ENCODE peak calls at places on chromosome 3, in ten cellular contexts. G is IMR-90, A is right atrium auricular region, D is right cardiac atrium, S is vagina, T is RWPE2, R is PC-3, H is neural progenitor cell, C is endothelial cell of umbilical vein, J is spleen. Y is an unnamed sample.

GRCh38 chr3:126159476-126159875 is 20.9 kb downstream of the ALDH1L1 start:
- DNase-seq in G (no peak), A (no peak), D (no peak), S (peak; percentile 91), T (no peak), R (no peak), H (no peak), C (no peak), J (no peak), Y (no peak)

GRCh38 chr3:184620101-184620798 is 58.7 kb downstream of the EPHB3 start:
- DNase-seq in G (peak; percentile 67), A (no peak), D (no peak), S (no peak), T (no peak), R (peak; percentile 73), H (no peak), C (peak; percentile 63), J (no peak), Y (no peak)

GRCh38 chr3:5218815-5219214 is 31.3 kb downstream of the EDEM1 start:
- DNase-seq in G (no peak), A (no peak), D (no peak), S (no peak), T (no peak), R (no peak), H (no peak), C (no peak), J (no peak), Y (no peak)

GRCh38 chr3:153591566-153592221 is 429.7 kb downstream of the RAP2B start:
- DNase-seq in G (no peak), A (no peak), D (no peak), S (no peak), T (no peak), R (peak; percentile 76), H (no peak), C (no peak), J (no peak), Y (no peak)

GRCh38 chr3:15750143-15750542 is 47.6 kb downstream of the ANKRD28 start:
- DNase-seq in G (peak; percentile 66), A (no peak), D (no peak), S (no peak), T (no peak), R (no peak), H (no peak), C (no peak), J (no peak), Y (no peak)

GRCh38 chr3:53026423-53027162 is 19.3 kb downstream of the SFMBT1 start:
- DNase-seq in G (no peak), A (no peak), D (no peak), S (no peak), T (no peak), R (no peak), H (no peak), C (no peak), J (no peak), Y (no peak)

GRCh38 chr3:17424137-17424536 is 318.3 kb downstream of the TBC1D5 start:
- DNase-seq in G (peak; percentile 6), A (no peak), D (no peak), S (no peak), T (no peak), R (no peak), H (no peak), C (no peak), J (no peak), Y (no peak)

GRCh38 chr3:160081958-160082533 is 93.4 kb downstream of the IL12A start:
- DNase-seq in G (no peak), A (no peak), D (no peak), S (no peak), T (no peak), R (no peak), H (no peak), C (no peak), J (no peak), Y (no peak)

GRCh38 chr3:149657458-149657795 is 398 bp downstream of the WWTR1 start:
- DNase-seq in G (peak; percentile 59), A (peak; percentile 67), D (no peak), S (no peak), T (peak; percentile 54), R (peak; percentile 46), H (peak; percentile 51), C (no peak), J (peak; percentile 81), Y (no peak)

GRCh38 chr3:22098000-22098399 is 347.0 kb upstream of the ZNF385D start:
- DNase-seq in G (no peak), A (no peak), D (no peak), S (no peak), T (no peak), R (peak; percentile 35), H (no peak), C (no peak), J (no peak), Y (no peak)

GRCh38 chr3:8793242-8793641 is 23.8 kb upstream of the OXTR start:
- DNase-seq in G (peak; percentile 85), A (no peak), D (no peak), S (no peak), T (no peak), R (peak; percentile 70), H (no peak), C (no peak), J (no peak), Y (no peak)

GRCh38 chr3:153462550-153462949 is 300.5 kb downstream of the RAP2B start:
- DNase-seq in G (no peak), A (no peak), D (no peak), S (no peak), T (no peak), R (no peak), H (no peak), C (no peak), J (no peak), Y (no peak)

GRCh38 chr3:117103645-117104044 is 394.1 kb downstream of the TUSC7 start:
- DNase-seq in G (no peak), A (no peak), D (no peak), S (no peak), T (no peak), R (no peak), H (no peak), C (no peak), J (no peak), Y (no peak)

GRCh38 chr3:144053121-144053520 is 81.5 kb downstream of the DIPK2A start:
- DNase-seq in G (peak; percentile 75), A (no peak), D (no peak), S (no peak), T (no peak), R (peak; percentile 91), H (no peak), C (no peak), J (no peak), Y (no peak)

GRCh38 chr3:354433-354832 is 157.9 kb downstream of the CHL1 start:
- DNase-seq in G (peak; percentile 64), A (no peak), D (no peak), S (no peak), T (no peak), R (peak; percentile 85), H (peak; percentile 61), C (peak; percentile 10), J (no peak), Y (no peak)
- H3K9me3 ChIP-seq in G (no peaks in the 10 kb centered on the region), A (no peaks in the 10 kb centered on the region), D (no peaks in the 10 kb centered on the region), S (no peaks in the 10 kb centered on the region), T (no peaks in the 10 kb centered on the region), R (no peaks in the 10 kb centered on the region), H (no peaks in the 10 kb centered on the region), C (no peaks in the 10 kb centered on the region), J (no peaks in the 10 kb centered on the region), Y (no peaks in the 10 kb centered on the region)

DNA sequence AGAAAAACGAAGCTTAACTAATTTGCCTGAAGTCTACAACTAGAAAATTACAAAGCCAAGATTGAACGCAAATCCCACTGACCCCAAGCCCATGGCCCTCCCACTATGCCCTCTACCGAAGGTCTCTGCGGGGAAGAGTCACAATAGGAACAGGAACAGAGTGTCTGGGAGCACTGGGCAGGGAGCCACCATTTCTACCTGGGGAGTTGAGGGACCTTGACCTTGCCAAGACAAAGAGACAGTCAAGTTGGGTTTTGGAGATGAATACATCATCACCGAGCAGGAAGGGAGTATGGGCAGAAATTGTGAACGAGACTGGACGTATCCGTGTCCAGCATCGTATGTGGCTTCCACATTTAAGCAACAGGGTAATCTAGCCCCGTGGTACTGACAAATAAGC is 30.8 kb upstream of the BFSP2 start:
- DNase-seq in G (no peak), A (no peak), D (no peak), S (peak; percentile 64), T (no peak), R (no peak), H (no peak), C (no peak), J (no peak), Y (no peak)
- H3K9me3 ChIP-seq in G (no peaks in the 10 kb centered on the region), A (no peaks in the 10 kb centered on the region), D (no peaks in the 10 kb centered on the region), S (no peaks in the 10 kb centered on the region), T (no peaks in the 10 kb centered on the region), R (no peaks in the 10 kb centered on the region), H (no peaks in the 10 kb centered on the region), C (no peaks in the 10 kb centered on the region), J (no peaks in the 10 kb centered on the region), Y (no peaks in the 10 kb centered on the region)

GRCh38 chr3:58335432-58335947 is 2.8 kb downstream of the PXK start:
- DNase-seq in G (no peak), A (no peak), D (no peak), S (no peak), T (no peak), R (no peak), H (no peak), C (no peak), J (no peak), Y (no peak)

GRCh38 chr3:58333206-58334012 is 717 bp downstream of the PXK start:
- DNase-seq in G (no peak), A (no peak), D (no peak), S (no peak), T (no peak), R (peak; percentile 40), H (peak; percentile 55), C (peak; percentile 46), J (peak; percentile 91), Y (no peak)

GRCh38 chr3:58334013-58334321 is 1.3 kb downstream of the PXK start:
- DNase-seq in G (no peak), A (no peak), D (no peak), S (no peak), T (no peak), R (no peak), H (peak; percentile 34), C (no peak), J (no peak), Y (no peak)

GRCh38 chr3:58337190-58337589 is 4.5 kb downstream of the PXK start:
- DNase-seq in G (no peak), A (no peak), D (no peak), S (no peak), T (no peak), R (no peak), H (no peak), C (no peak), J (no peak), Y (no peak)

GRCh38 chr3:58336135-58336882 is 3.6 kb downstream of the PXK start:
- DNase-seq in G (peak; percentile 89), A (no peak), D (no peak), S (no peak), T (no peak), R (peak; percentile 83), H (no peak), C (no peak), J (no peak), Y (no peak)
- H3K9me3 ChIP-seq in G (no peaks in the 10 kb centered on the region), A (no peaks in the 10 kb centered on the region), D (no peaks in the 10 kb centered on the region), S (no peaks in the 10 kb centered on the region), T (no peaks in the 10 kb centered on the region), R (no peaks in the 10 kb centered on the region), H (no peaks in the 10 kb centered on the region), C (no peaks in the 10 kb centered on the region), J (no peaks in the 10 kb centered on the region), Y (no peaks in the 10 kb centered on the region)

DNA sequence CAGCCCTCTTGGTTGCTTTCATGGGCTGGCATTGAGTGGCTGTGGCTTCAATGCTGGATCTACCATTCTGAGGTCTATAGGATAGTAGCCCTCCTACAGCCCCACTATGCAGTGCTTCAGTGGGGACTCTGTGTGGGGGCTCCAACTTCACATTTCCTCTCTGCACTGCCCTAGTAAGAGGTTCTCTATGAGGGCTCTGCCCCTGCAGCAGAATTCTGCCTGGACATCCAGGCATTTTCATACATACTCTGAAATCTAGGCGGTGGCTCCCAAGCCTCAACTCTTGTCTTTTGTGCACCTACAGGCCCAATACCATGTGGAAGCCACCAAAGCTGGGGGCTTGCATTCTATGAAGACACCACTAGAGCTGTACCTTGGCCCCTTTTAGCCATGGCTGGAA is 195.8 kb downstream of the IGSF11 start:
- DNase-seq in G (no peak), A (no peak), D (no peak), S (no peak), T (no peak), R (no peak), H (no peak), C (no peak), J (no peak), Y (no peak)
- H3K9me3 ChIP-seq in G (peaks cover 8% of the 10 kb centered on the region), A (peaks cover 7% of the 10 kb centered on the region), D (peaks cover 12% of the 10 kb centered on the region), S (peaks cover 8% of the 10 kb centered on the region), T (no peaks in the 10 kb centered on the region), R (no peaks in the 10 kb centered on the region), H (peaks cover 4% of the 10 kb centered on the region), C (no peaks in the 10 kb centered on the region), J (peaks cover 31% of the 10 kb centered on the region), Y (peaks cover 6% of the 10 kb centered on the region)